ENCODE peak calls at places on chromosomes 3 and 15, in six cellular contexts. E is GM18507; P is substantia nigra; M is activated T-cell treated with anti-CD3 and anti-CD28 coated beads, Interleukin-2, amount 50 U/mL, for 72 hours; Q is HuH-7; R is NCI-H2029 treated with DMSO at 0.1 percent for 48 hours. F is an unnamed sample.

GRCh38 chr3:129347446-129347845 is 68.8 kb downstream of the HMCES start:
- DNase-seq in Q (no peak), E (no peak), P (no peak), M (no peak), R (no peak), F (no peak)

GRCh38 chr3:62999158-62999557 is 123.9 kb upstream of the CADPS start:
- DNase-seq in E (no peak), M (no peak), P (no peak), Q (no peak), R (no peak), F (no peak)

GRCh38 chr3:114527036-114527644 is 233.3 kb downstream of the TIGIT start:
- DNase-seq in M (no peak), Q (no peak), R (no peak), E (no peak), P (no peak), F (no peak)

GRCh38 chr3:167116120-167116922 is 263.8 kb downstream of the ZBBX start:
- DNase-seq in R (no peak), Q (no peak), E (no peak), P (no peak), M (no peak), F (no peak)

GRCh38 chr15:58632789-58633188 is 116.7 kb downstream of the ADAM10 start:
- DNase-seq in Q (no peak), R (no peak), M (no peak), P (no peak), E (no peak), F (no peak)

GRCh38 chr3:9717050-9717555 is 13.5 kb downstream of the CPNE9 start:
- DNase-seq in P (no peak), R (no peak), E (no peak), Q (no peak), M (no peak), F (no peak)

GRCh38 chr3:242986-243706 is 46.6 kb downstream of the CHL1 start:
- DNase-seq in P (no peak), E (no peak), M (no peak), Q (no peak), R (peak), F (no peak)

GRCh38 chr15:90603893-90604292 is 74.2 kb downstream of the CRTC3 start:
- DNase-seq in M (peak), P (no peak), E (no peak), Q (no peak), R (no peak), F (no peak)

GRCh38 chr15:85649372-85649771 is 145.4 kb downstream of the KLHL25 start:
- DNase-seq in M (peak), Q (peak), E (no peak), P (no peak), R (no peak), F (no peak)

GRCh38 chr3:25461946-25462345 is 33.9 kb downstream of the RARB start:
- DNase-seq in R (no peak), P (no peak), M (no peak), Q (no peak), E (no peak), F (no peak)

GRCh38 chr3:13706886-13707285 is 158.0 kb downstream of the FBLN2 start:
- DNase-seq in E (no peak), Q (no peak), R (no peak), M (no peak), P (no peak), F (no peak)

GRCh38 chr15:74044267-74045110 is 37.9 kb downstream of the GOLGA6A start:
- DNase-seq in M (no peak), E (no peak), P (no peak), Q (no peak), R (no peak), F (no peak)

GRCh38 chr15:56772868-56773639 is 39.7 kb upstream of the ZNF280D start:
- DNase-seq in P (no peak), Q (peak), R (peak), M (no peak), E (no peak), F (no peak)

GRCh38 chr3:113575191-113575590 is 42.8 kb downstream of the SIDT1 start:
- DNase-seq in M (no peak), P (peak), E (no peak), Q (no peak), R (no peak), F (no peak)

GRCh38 chr3:159828542-159828943 is 160.1 kb upstream of the IL12A start:
- DNase-seq in E (no peak), R (peak), Q (no peak), P (no peak), M (no peak), F (no peak)

GRCh38 chr15:73851679-73852078 is 21.7 kb upstream of the TBC1D21 start:
- DNase-seq in Q (peak), M (peak), E (peak), P (no peak), R (no peak), F (no peak)

GRCh38 chr15:89368566-89369223 is 34.1 kb upstream of the POLG start:
- DNase-seq in M (no peak), Q (no peak), P (no peak), R (no peak), E (no peak), F (no peak)

GRCh38 chr3:25349828-25350227 is 78.2 kb upstream of the RARB start:
- DNase-seq in M (no peak), R (no peak), E (no peak), Q (no peak), P (no peak), F (no peak)

GRCh38 chr3:4843619-4844018 is 135.6 kb upstream of the BHLHE40 start:
- DNase-seq in M (no peak), P (no peak), E (no peak), Q (no peak), R (no peak), F (no peak)

GRCh38 chr15:64905119-64905831 is 6.4 kb upstream of the ANKDD1A start:
- DNase-seq in P (peak), E (peak), Q (peak), R (no peak), M (peak), F (no peak)

GRCh38 chr3:123122525-123123315 is 55.9 kb downstream of the PDIA5 start:
- DNase-seq in M (no peak), Q (no peak), P (no peak), R (no peak), E (no peak), F (no peak)

GRCh38 chr15:99114511-99115299 is 9.8 kb downstream of the SYNM start:
- DNase-seq in M (no peak), R (no peak), E (no peak), P (no peak), Q (no peak), F (no peak)

GRCh38 chr15:88187195-88187594 is 69.3 kb downstream of the NTRK3 start:
- DNase-seq in R (no peak), P (peak), M (no peak), Q (no peak), E (no peak), F (no peak)

GRCh38 chr3:30578479-30578878 is 27.9 kb upstream of the TGFBR2 start:
- DNase-seq in E (no peak), R (no peak), Q (peak), P (peak), M (no peak), F (peak)

GRCh38 chr3:98906230-98906629 is 4.7 kb upstream of the DCBLD2 start:
- DNase-seq in E (no peak), P (no peak), Q (no peak), M (no peak), R (no peak), F (peak)

GRCh38 chr3:141240290-141241247 is 8.9 kb downstream of the PXYLP1 start:
- DNase-seq in Q (no peak), E (no peak), M (no peak), R (no peak), P (no peak), F (no peak)

GRCh38 chr3:170690133-170690981 is 104.5 kb upstream of the SLC7A14 start:
- DNase-seq in M (peak), R (no peak), Q (peak), E (peak), P (peak), F (no peak)

GRCh38 chr15:56984681-56985515 is 66.5 kb downstream of the TCF12 start:
- DNase-seq in E (no peak), M (no peak), R (no peak), Q (no peak), P (no peak), F (no peak)

GRCh38 chr3:7779331-7779730 is 722.3 kb upstream of the LMCD1 start:
- DNase-seq in E (no peak), M (no peak), P (no peak), Q (no peak), R (no peak), F (no peak)

GRCh38 chr3:138620431-138620830 is 11.9 kb downstream of the FAIM start:
- DNase-seq in M (no peak), Q (no peak), R (no peak), E (no peak), P (no peak), F (no peak)

GRCh38 chr15:66388057-66388363 is 1.3 kb downstream of the MAP2K1 start:
- DNase-seq in M (no peak), Q (no peak), R (no peak), P (no peak), E (no peak), F (no peak)

GRCh38 chr15:76386926-76387325 is 50.4 kb downstream of the ISL2 start:
- DNase-seq in M (no peak), E (no peak), P (no peak), R (no peak), Q (no peak), F (no peak)

GRCh38 chr15:90105521-90105920 is 3.3 kb upstream of the IDH2 start:
- DNase-seq in R (no peak), P (no peak), Q (no peak), E (no peak), M (no peak), F (no peak)

GRCh38 chr15:61275901-61276300 is 46.8 kb upstream of the RORA start:
- DNase-seq in Q (no peak), P (no peak), M (no peak), R (peak), E (no peak), F (no peak)

GRCh38 chr3:126321490-126321889 is 35.7 kb downstream of the KLF15 start:
- DNase-seq in R (no peak), M (no peak), P (no peak), Q (no peak), E (no peak), F (no peak)